ENCODE peak calls at places on chromosomes 3 and 15, in four cellular contexts. P is K562, C is GM12878, I is HepG2. W is an unnamed sample.

GRCh38 chr3:189307963-189308362 is 136.2 kb downstream of the TPRG1 start:
- DNase-seq in P (no peak), C (no peak), I (no peak), W (no peak)

GRCh38 chr15:92810418-92811138 is 89.5 kb upstream of the CHD2 start:
- DNase-seq in P (peak), C (no peak), I (no peak), W (no peak)

GRCh38 chr3:8266679-8267267 is 234.8 kb upstream of the LMCD1 start:
- DNase-seq in P (no peak), C (no peak), I (no peak), W (no peak)

GRCh38 chr3:180417241-180417640 is 184.7 kb upstream of the TTC14 start:
- DNase-seq in P (no peak), C (no peak), I (no peak), W (no peak)

GRCh38 chr3:194296448-194296831 is 54.7 kb downstream of the CPN2 start:
- DNase-seq in P (no peak), C (no peak), I (peak), W (peak)

GRCh38 chr3:70244422-70244821 is 68.0 kb downstream of the MDFIC2 start:
- DNase-seq in P (no peak), C (no peak), I (no peak), W (no peak)

GRCh38 chr3:105564546-105565288 is 198.0 kb downstream of the ALCAM start:
- DNase-seq in P (no peak), C (no peak), I (no peak), W (no peak)

GRCh38 chr15:64883997-64884511 is 27.6 kb upstream of the ANKDD1A start:
- DNase-seq in P (no peak), C (peak), I (no peak), W (peak)

GRCh38 chr3:65685621-65686020 is 353.1 kb downstream of the MAGI1 start:
- DNase-seq in P (peak), C (no peak), I (peak), W (no peak)

GRCh38 chr3:162437480-162437879 is 940.9 kb downstream of the OTOL1 start:
- DNase-seq in P (no peak), C (no peak), I (no peak), W (no peak)

GRCh38 chr3:147191795-147192385 is 214.5 kb downstream of the ZIC4 start:
- DNase-seq in P (peak), C (peak), I (peak), W (peak)

GRCh38 chr3:113034011-113034410 is 43.2 kb downstream of the GTPBP8 start:
- DNase-seq in P (no peak), C (no peak), I (no peak), W (no peak)

GRCh38 chr3:185900228-185900627 is 37.6 kb downstream of the TRA2B start:
- DNase-seq in P (peak), C (no peak), I (peak), W (peak)

GRCh38 chr15:92880796-92881569 is 19.1 kb upstream of the CHD2 start:
- DNase-seq in P (no peak), C (no peak), I (no peak), W (no peak)

GRCh38 chr3:5756443-5756842 is 568.9 kb downstream of the EDEM1 start:
- DNase-seq in P (no peak), C (no peak), I (no peak), W (no peak)

GRCh38 chr3:146180376-146180775 is 19.4 kb upstream of the PLOD2 start:
- DNase-seq in P (no peak), C (no peak), I (no peak), W (no peak)

GRCh38 chr3:88807471-88808090 is 299.8 kb upstream of the EPHA3 start:
- DNase-seq in P (no peak), C (no peak), I (no peak), W (no peak)

GRCh38 chr3:10806001-10806400 is 10.0 kb upstream of the SLC6A11 start:
- DNase-seq in P (no peak), C (no peak), I (no peak), W (no peak)

GRCh38 chr15:69045810-69046209 is 31.3 kb downstream of the NOX5 start:
- DNase-seq in P (peak), C (no peak), I (peak), W (no peak)

GRCh38 chr3:43180027-43180426 is 74.1 kb upstream of the POMGNT2 start:
- DNase-seq in P (no peak), C (peak), I (peak), W (no peak)

GRCh38 chr15:47817825-47818681 is 100.7 kb downstream of the SEMA6D start:
- DNase-seq in P (no peak), C (no peak), I (no peak), W (no peak)

GRCh38 chr15:57307527-57308193 is 68.6 kb upstream of the CGNL1 start:
- DNase-seq in P (no peak), C (no peak), I (peak), W (no peak)
- TF ChIP-seq JUNB in P (no peak), C (no peak), I (no peak), W (no peak)

GRCh38 chr3:45503904-45504651 is 90.5 kb upstream of the LIMD1 start:
- DNase-seq in P (no peak), C (no peak), I (no peak), W (no peak)
- TF ChIP-seq EP300 in P (no peak), C (no peak), I (no peak), W (no peak)

GRCh38 chr3:46737320-46737719 is 19.7 kb upstream of the PRSS50 start:
- DNase-seq in P (no peak), C (no peak), I (no peak), W (no peak)
- TF ChIP-seq JUNB in P (no peak), C (no peak), I (no peak), W (no peak)

GRCh38 chr15:85443593-85444328 is 63.4 kb downstream of the AKAP13 start:
- DNase-seq in P (no peak), C (peak), I (peak), W (peak)
- TF ChIP-seq EP300 in P (no peak), C (peak), I (peak), W (no peak)

GRCh38 chr3:127847236-127847720 is 25.0 kb upstream of the MGLL start:
- DNase-seq in P (no peak), C (no peak), I (no peak), W (no peak)

GRCh38 chr3:127846576-127846975 is 24.3 kb upstream of the MGLL start:
- DNase-seq in P (no peak), C (no peak), I (no peak), W (no peak)

GRCh38 chr3:127851899-127852298 is 29.6 kb upstream of the MGLL start:
- DNase-seq in P (no peak), C (no peak), I (no peak), W (no peak)

GRCh38 chr3:127849368-127849767 is 27.1 kb upstream of the MGLL start:
- DNase-seq in P (no peak), C (no peak), I (no peak), W (no peak)

GRCh38 chr3:127848131-127849129 is 26.1 kb upstream of the MGLL start:
- DNase-seq in P (no peak), C (no peak), I (no peak), W (no peak)
- TF ChIP-seq JUNB in P (no peak), C (no peak), I (no peak), W (no peak)

GRCh38 chr3:152126260-152126659 is 142.5 kb upstream of the MBNL1 start:
- DNase-seq in P (no peak), C (no peak), I (no peak), W (no peak)

GRCh38 chr3:152123457-152123856 is 145.3 kb upstream of the MBNL1 start:
- DNase-seq in P (no peak), C (no peak), I (no peak), W (no peak)

GRCh38 chr3:152127058-152127457 is 141.7 kb upstream of the MBNL1 start:
- DNase-seq in P (no peak), C (peak), I (no peak), W (no peak)

GRCh38 chr3:152120606-152121291 is 148.0 kb upstream of the MBNL1 start:
- DNase-seq in P (no peak), C (no peak), I (no peak), W (no peak)

GRCh38 chr3:152121292-152121654 is 147.5 kb upstream of the MBNL1 start:
- DNase-seq in P (no peak), C (no peak), I (no peak), W (peak)
- TF ChIP-seq EP300 in P (no peak), C (no peak), I (no peak), W (no peak)

W was measured in A549.